ENCODE peak calls at places on chromosomes 2 and 18, in six cellular contexts. A is SHP77; U is activated CD4-positive, alpha-beta T cell treated with anti-CD3 and anti-CD28 coated beads, Interleukin-2, amount 50 U/mL, for 24 hours; J is stimulated activated CD4-positive, alpha-beta T cell treated with anti-CD3 and anti-CD28 coated beads, Interleukin-1b, Interleukin-23, amount 100 ng/mL, for 24 hours; Y is Caki2; P is KBM-7. B is an unnamed sample.

GRCh38 chr2:18557121-18557520 is 3.3 kb downstream of the RDH14 start:
- DNase-seq in A (no peak), U (no peak), J (no peak), Y (no peak), P (no peak), B (no peak)

GRCh38 chr2:239321596-239322413 is 79.0 kb downstream of the HDAC4 start:
- DNase-seq in A (no peak), U (no peak), J (peak; percentile 18), Y (no peak), P (no peak), B (no peak)

GRCh38 chr2:168604252-168604651 is 148.2 kb downstream of the CERS6 start:
- DNase-seq in A (no peak), U (no peak), J (no peak), Y (no peak), P (no peak), B (no peak)

GRCh38 chr2:23495661-23496114 is 110.7 kb downstream of the KLHL29 start:
- DNase-seq in A (no peak), U (no peak), J (no peak), Y (no peak), P (no peak), B (no peak)

GRCh38 chr2:127619901-127620705 is 25.9 kb upstream of the GPR17 start:
- DNase-seq in A (no peak), U (no peak), J (no peak), Y (no peak), P (no peak), B (no peak)

GRCh38 chr18:53534695-53535094 is 689.8 kb downstream of the MBD2 start:
- DNase-seq in A (no peak), U (no peak), J (no peak), Y (no peak), P (no peak), B (no peak)

GRCh38 chr2:11582526-11583202 is 48.8 kb downstream of the GREB1 start:
- DNase-seq in A (peak; percentile 65), U (peak; percentile 37), J (peak; percentile 52), Y (no peak), P (peak; percentile 62), B (peak; percentile 58)

GRCh38 chr2:218081063-218081462 is 12.0 kb downstream of the RUFY4 start:
- DNase-seq in A (no peak), U (no peak), J (no peak), Y (no peak), P (no peak), B (no peak)

GRCh38 chr2:48107326-48107925 is 201.1 kb upstream of the FBXO11 start:
- DNase-seq in A (no peak), U (no peak), J (no peak), Y (peak; percentile 41), P (no peak), B (peak; percentile 11)

GRCh38 chr2:160332318-160332717 is 132.2 kb upstream of the ITGB6 start:
- DNase-seq in A (no peak), U (no peak), J (no peak), Y (no peak), P (peak; percentile 73), B (peak; percentile 15)

GRCh38 chr18:58484989-58485962 is 143.6 kb downstream of the ALPK2 start:
- DNase-seq in A (peak; percentile 50), U (no peak), J (no peak), Y (no peak), P (no peak), B (no peak)

GRCh38 chr18:49681387-49681786 is 119.5 kb downstream of the LIPG start:
- DNase-seq in A (peak; percentile 33), U (no peak), J (no peak), Y (no peak), P (no peak), B (no peak)

GRCh38 chr2:39033980-39034379 is 86.9 kb downstream of the SOS1 start:
- DNase-seq in A (no peak), U (no peak), J (no peak), Y (no peak), P (no peak), B (no peak)

GRCh38 chr2:102268529-102269524 is 42.5 kb upstream of the IL1RL1 start:
- DNase-seq in A (no peak), U (no peak), J (no peak), Y (no peak), P (no peak), B (no peak)

GRCh38 chr18:60146220-60146960 is 226.2 kb downstream of the MC4R start:
- DNase-seq in A (no peak), U (no peak), J (no peak), Y (no peak), P (no peak), B (no peak)

GRCh38 chr2:222703091-222703490 is 31.6 kb downstream of the MOGAT1 start:
- DNase-seq in A (no peak), U (no peak), J (no peak), Y (no peak), P (no peak), B (no peak)

GRCh38 chr18:69845588-69846506 is 101.8 kb downstream of the CD226 start:
- DNase-seq in A (no peak), U (no peak), J (no peak), Y (peak; percentile 44), P (peak; percentile 6), B (no peak)

GRCh38 chr2:179460530-179460929 is 195.9 kb upstream of the SESTD1 start:
- DNase-seq in A (no peak), U (no peak), J (no peak), Y (peak; percentile 87), P (no peak), B (peak; percentile 84)

GRCh38 chr2:240819404-240820013 is 510 bp downstream of the KIF1A start:
- DNase-seq in A (peak; percentile 51), U (no peak), J (no peak), Y (no peak), P (no peak), B (no peak)

GRCh38 chr2:147603434-147604225 is 241.2 kb upstream of the ACVR2A start:
- DNase-seq in A (no peak), U (no peak), J (no peak), Y (no peak), P (no peak), B (no peak)

GRCh38 chr2:43426305-43427031 is 169.4 kb downstream of the THADA start:
- DNase-seq in A (no peak), U (peak; percentile 16), J (peak; percentile 6), Y (peak; percentile 87), P (peak; percentile 84), B (peak; percentile 74)

GRCh38 chr2:12498286-12498685 is 218.4 kb upstream of the TRIB2 start:
- DNase-seq in A (no peak), U (no peak), J (no peak), Y (no peak), P (no peak), B (no peak)

GRCh38 chr2:219280682-219281081 is 1.5 kb downstream of the DNAJB2 start:
- DNase-seq in A (no peak), U (no peak), J (no peak), Y (no peak), P (no peak), B (no peak)

GRCh38 chr2:71282493-71282892 is 49.1 kb upstream of the ZNF638 start:
- DNase-seq in A (peak; percentile 20), U (no peak), J (no peak), Y (peak; percentile 8), P (peak; percentile 26), B (peak; percentile 35)

GRCh38 chr2:86464654-86465053 is 23.5 kb downstream of the KDM3A start:
- DNase-seq in A (no peak), U (no peak), J (no peak), Y (no peak), P (no peak), B (no peak)

GRCh38 chr2:238998775-238999174 is 150.9 kb downstream of the TWIST2 start:
- DNase-seq in A (no peak), U (no peak), J (no peak), Y (no peak), P (no peak), B (no peak)

GRCh38 chr2:38722271-38723115 is 28.7 kb downstream of the SRSF7 start:
- DNase-seq in A (no peak), U (no peak), J (peak; percentile 37), Y (no peak), P (no peak), B (no peak)

GRCh38 chr2:240955306-240956101 is 42.9 kb upstream of the SNED1 start:
- DNase-seq in A (no peak), U (no peak), J (no peak), Y (no peak), P (no peak), B (no peak)

GRCh38 chr18:77023115-77023782 is 109.3 kb downstream of the MBP start:
- DNase-seq in A (no peak), U (no peak), J (no peak), Y (no peak), P (peak; percentile 8), B (no peak)

GRCh38 chr2:61177727-61178549 is 15.9 kb downstream of the C2orf74 start:
- DNase-seq in A (peak; percentile 43), U (peak; percentile 18), J (peak; percentile 5), Y (no peak), P (peak; percentile 52), B (peak; percentile 37)

GRCh38 chr2:55732854-55733253 is 39.2 kb upstream of the PNPT1 start:
- DNase-seq in A (no peak), U (no peak), J (no peak), Y (no peak), P (no peak), B (no peak)

GRCh38 chr18:22930089-22930713 is 2.9 kb upstream of the RBBP8 start:
- DNase-seq in A (peak; percentile 74), U (peak; percentile 49), J (peak; percentile 65), Y (peak; percentile 16), P (peak; percentile 66), B (peak; percentile 73)

GRCh38 chr2:242052421-242052820 is 182.9 kb downstream of the RTP5 start:
- DNase-seq in A (no peak), U (no peak), J (no peak), Y (no peak), P (no peak), B (no peak)

GRCh38 chr18:47250415-47251046 is 929 bp downstream of the SKOR2 start:
- DNase-seq in A (no peak), U (no peak), J (no peak), Y (no peak), P (no peak), B (no peak)

GRCh38 chr18:22210331-22210754 is 41.0 kb downstream of the GATA6 start:
- DNase-seq in A (no peak), U (no peak), J (no peak), Y (peak; percentile 88), P (no peak), B (peak; percentile 92)

GRCh38 chr18:48667276-48668254 is 128.7 kb downstream of the CTIF start:
- DNase-seq in A (peak; percentile 24), U (no peak), J (no peak), Y (peak; percentile 51), P (no peak), B (peak; percentile 16)